ENCODE peak calls at places on chromosomes 13 and 19, in six cellular contexts. E, G, L, Z, V and S are unnamed samples.

GRCh38 chr13:46546084-46546786 is 6.7 kb upstream of the LRCH1 start:
- DNase-seq in E (no peak), G (no peak), L (no peak), Z (no peak), V (no peak), S (no peak)

GRCh38 chr13:99335087-99335486 is 27.9 kb upstream of the GPR183 start:
- DNase-seq in E (no peak), G (no peak), L (no peak), Z (no peak), V (no peak), S (no peak)

GRCh38 chr13:109144693-109145437 is 515.5 kb downstream of the MYO16 start:
- DNase-seq in E (no peak), G (no peak), L (no peak), Z (no peak), V (no peak), S (no peak)

GRCh38 chr13:57629821-57630235 is 1.7 kb upstream of the PCDH17 start:
- DNase-seq in E (no peak), G (peak; percentile 75), L (peak; percentile 7), Z (peak; percentile 29), V (peak; percentile 91), S (peak; percentile 96)

GRCh38 chr19:2081873-2082810 is 14.0 kb downstream of the MOB3A start:
- DNase-seq in E (no peak), G (no peak), L (no peak), Z (no peak), V (no peak), S (no peak)

GRCh38 chr19:42045575-42045974 is 24.4 kb downstream of the GRIK5 start:
- DNase-seq in E (no peak), G (no peak), L (no peak), Z (no peak), V (no peak), S (no peak)

GRCh38 chr13:67438465-67438864 is 208.3 kb upstream of the PCDH9 start:
- DNase-seq in E (no peak), G (no peak), L (no peak), Z (peak; percentile 4), V (no peak), S (no peak)

GRCh38 chr13:52010890-52011689 is at the start of gene ATP7B:
- DNase-seq in E (no peak), G (no peak), L (peak; percentile 29), Z (peak; percentile 5), V (peak; percentile 19), S (peak; percentile 43)

GRCh38 chr13:112106467-112107141 is 39.7 kb downstream of the SOX1 start:
- DNase-seq in E (no peak), G (no peak), L (no peak), Z (no peak), V (no peak), S (no peak)

GRCh38 chr19:47861630-47862029 is 2.6 kb downstream of the TPRX2 start:
- DNase-seq in E (no peak), G (no peak), L (no peak), Z (no peak), V (no peak), S (no peak)

GRCh38 chr19:47865166-47865565 is 6.1 kb downstream of the TPRX2 start:
- DNase-seq in E (no peak), G (no peak), L (no peak), Z (no peak), V (no peak), S (no peak)

GRCh38 chr19:47860602-47861297 is 1.7 kb downstream of the TPRX2 start:
- DNase-seq in E (no peak), G (no peak), L (no peak), Z (no peak), V (no peak), S (no peak)

DNA sequence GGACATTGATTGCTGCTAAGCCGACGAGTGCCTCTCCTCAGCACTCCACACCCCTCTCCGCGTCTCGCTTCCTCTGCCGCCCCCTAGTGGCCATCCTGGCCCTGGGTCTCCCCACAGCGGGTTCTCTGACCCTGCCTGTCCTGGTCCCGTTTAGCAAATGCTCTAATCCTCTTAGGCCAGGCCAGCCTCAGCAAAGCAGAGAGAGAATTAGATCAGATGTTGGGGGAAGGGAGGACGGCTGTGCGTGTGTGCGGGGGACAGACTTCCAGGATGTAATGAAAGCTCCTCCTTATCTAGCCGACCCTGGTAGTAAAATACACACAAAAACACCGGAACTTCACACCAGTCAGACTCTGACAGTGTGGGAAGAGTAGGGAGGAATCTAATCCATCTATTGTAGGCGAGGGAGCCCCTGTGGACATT is 4.5 kb downstream of the TPRX2 start:
- DNase-seq in E (peak; percentile 54), G (peak; percentile 82), L (peak; percentile 89), Z (peak; percentile 82), V (peak; percentile 82), S (peak; percentile 99)
- TF ChIP-seq CTCF in E (peak; percentile 76), G (peak; percentile 69), L (peak; percentile 98), Z (peak; percentile 98), V (peak; percentile 94), S (peak; percentile 91)

GRCh38 chr19:47002106-47002766 is 17.4 kb upstream of the NPAS1 start:
- DNase-seq in E (no peak), G (no peak), L (no peak), Z (peak; percentile 60), V (no peak), S (no peak)
- TF ChIP-seq CTCF in E (peak; percentile 32), G (peak; percentile 43), L (no peak), Z (peak; percentile 49), V (no peak), S (no peak)

DNA sequence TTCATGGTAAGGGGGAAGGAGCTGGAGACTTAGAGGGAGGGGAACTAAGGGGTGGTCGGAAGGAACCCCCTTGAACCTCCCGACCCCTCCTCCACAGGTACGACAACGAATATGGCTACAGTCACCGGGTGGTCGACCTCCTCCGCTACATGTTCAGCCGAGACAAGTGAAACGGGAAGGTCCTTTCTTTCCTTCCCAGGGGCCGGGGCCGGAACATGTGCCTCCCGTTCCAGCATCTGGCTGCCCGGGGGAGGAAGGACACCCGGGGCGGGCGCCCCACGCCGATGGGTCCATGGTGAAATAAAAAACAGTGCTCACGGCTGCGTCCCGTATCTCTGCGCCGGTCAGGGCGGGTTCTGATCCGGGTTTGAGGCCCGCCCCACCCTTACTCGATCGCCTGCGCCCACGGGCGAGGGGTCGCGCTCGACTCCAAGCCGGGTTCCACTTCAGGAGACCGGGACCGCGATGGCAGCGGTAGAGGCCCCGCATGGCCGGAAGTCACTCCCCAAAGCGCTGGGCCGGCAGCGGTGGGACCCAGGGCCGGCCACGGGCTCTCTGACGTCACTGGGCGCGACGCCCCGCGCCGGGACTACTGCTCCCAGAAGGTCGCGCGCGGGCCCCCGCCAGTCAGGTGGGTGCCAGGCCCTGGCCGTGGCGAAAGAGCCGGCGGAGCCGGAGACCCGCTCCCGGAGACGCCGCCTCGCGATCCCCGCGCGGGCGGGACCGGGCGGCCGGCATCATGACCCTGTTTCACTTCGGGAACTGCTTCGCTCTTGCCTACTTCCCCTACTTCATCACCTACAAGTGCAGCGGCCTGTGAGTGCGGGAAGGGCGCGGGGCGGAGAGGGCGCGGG is at the start of gene TMEM147:
- DNase-seq in E (peak; percentile 91), G (peak; percentile 97), L (peak; percentile 97), Z (peak; percentile 95), V (peak; percentile 92), S (peak; percentile 84)
- TF ChIP-seq CTCF in E (no peak), G (no peak), L (no peak), Z (no peak), V (no peak), S (no peak)

GRCh38 chr13:44978328-44978727 is 10.9 kb downstream of the NUFIP1 start:
- DNase-seq in E (no peak), G (no peak), L (no peak), Z (no peak), V (no peak), S (no peak)
- TF ChIP-seq CTCF in E (no peak), G (no peak), L (no peak), Z (no peak), V (no peak), S (peak; percentile 30)

GRCh38 chr13:83732755-83733154 is 149.5 kb downstream of the SLITRK1 start:
- DNase-seq in E (no peak), G (no peak), L (no peak), Z (no peak), V (no peak), S (no peak)

GRCh38 chr13:83740622-83741021 is 141.7 kb downstream of the SLITRK1 start:
- DNase-seq in E (no peak), G (no peak), L (no peak), Z (no peak), V (no peak), S (no peak)

GRCh38 chr13:83733293-83733692 is 149.0 kb downstream of the SLITRK1 start:
- DNase-seq in E (no peak), G (no peak), L (no peak), Z (no peak), V (no peak), S (no peak)

DNA sequence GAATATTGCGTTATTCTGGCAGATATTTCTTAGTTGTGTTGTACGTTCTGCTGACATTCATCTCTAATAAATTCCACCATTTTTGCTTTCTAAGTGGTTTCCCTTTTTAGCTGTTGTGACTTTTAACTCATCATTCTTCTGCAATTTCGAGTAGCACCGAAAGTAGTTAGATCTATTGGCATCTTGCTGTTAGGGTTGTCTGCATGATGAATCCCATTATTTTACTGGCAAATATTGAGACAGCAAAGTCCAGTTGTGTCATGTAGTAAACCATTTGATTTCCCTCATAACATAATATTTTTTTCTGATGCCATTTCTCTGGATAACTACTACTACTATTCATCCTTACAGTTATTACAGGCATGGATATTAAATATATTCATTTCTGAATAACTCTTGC is 143.9 kb downstream of the SLITRK1 start:
- DNase-seq in E (no peak), G (no peak), L (no peak), Z (no peak), V (no peak), S (no peak)
- TF ChIP-seq CTCF in E (no peak), G (no peak), L (no peak), Z (no peak), V (no peak), S (no peak)

DNA sequence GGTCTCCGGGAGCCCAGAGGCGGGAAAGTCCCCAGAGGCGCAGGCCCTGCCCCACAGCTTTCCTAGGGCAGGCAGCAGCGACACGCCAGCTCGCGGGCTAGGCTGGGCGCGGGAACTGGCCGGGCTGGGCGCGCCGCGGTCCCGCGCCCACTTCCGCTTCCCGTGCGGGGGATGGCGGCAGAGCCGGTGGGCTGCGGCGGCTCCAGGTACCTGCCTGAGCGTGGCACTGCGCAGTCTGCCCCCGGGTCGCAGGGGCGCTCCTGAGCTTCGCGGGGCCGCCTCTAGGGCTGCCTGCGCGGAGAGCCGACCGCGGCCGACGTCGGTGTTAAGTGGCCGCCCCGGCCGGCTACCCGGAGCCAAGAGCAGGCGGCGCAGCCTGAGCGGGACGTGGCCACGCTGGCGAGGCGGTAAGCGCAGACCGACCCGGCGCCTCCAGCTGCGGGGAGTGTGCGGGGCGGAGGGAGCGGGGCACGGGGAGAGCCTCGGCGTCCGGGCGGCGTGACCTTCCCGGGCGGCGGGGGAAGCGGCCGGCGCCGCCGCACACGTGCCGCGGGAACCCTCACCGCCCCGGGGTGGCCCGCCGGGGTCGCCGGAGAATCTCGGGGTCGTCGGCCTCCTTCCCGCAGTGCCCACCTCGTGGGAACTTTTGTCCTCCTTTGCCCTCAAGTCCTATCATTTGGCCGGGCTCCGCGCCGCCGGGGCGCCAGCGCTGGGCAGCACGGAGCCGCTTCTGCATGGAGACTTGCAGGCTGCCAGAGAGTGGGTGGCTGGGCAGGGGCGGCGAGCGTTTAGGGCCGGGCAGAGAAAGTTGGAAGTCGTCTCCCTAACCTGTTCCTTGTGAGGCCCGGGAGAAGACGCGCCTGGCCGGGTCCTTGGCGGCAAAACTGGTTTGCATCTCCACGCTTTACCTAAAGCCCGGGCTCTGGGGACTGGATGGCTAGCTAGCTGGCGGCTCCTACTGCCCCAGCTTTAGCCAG is 31.4 kb upstream of the MPHOSPH8 start:
- DNase-seq in E (no peak), G (peak; percentile 17), L (peak; percentile 48), Z (peak; percentile 53), V (peak; percentile 56), S (peak; percentile 59)
- TF ChIP-seq CTCF in E (no peak), G (peak; percentile 9), L (no peak), Z (peak; percentile 22), V (no peak), S (no peak)

GRCh38 chr19:30437869-30438268 is 65.7 kb downstream of the ZNF536 start:
- DNase-seq in E (no peak), G (no peak), L (no peak), Z (no peak), V (no peak), S (no peak)
- TF ChIP-seq CTCF in E (no peak), G (no peak), L (no peak), Z (no peak), V (no peak), S (no peak)